ENCODE peak calls at places on chromosome 16, in nine cellular contexts. One of them, this sample, is unnamed.

GRCh38 chr16:24526701-24527470 is 12.5 kb upstream of the RBBP6 start:
- DNase-seq in pons: no peak
- DNase-seq in anterior cingulate cortex: no peak
- DNase-seq in AG08396: no peak
- DNase-seq in CD4-positive, CD25-positive, alpha-beta regulatory T cell: no peak
- DNase-seq in hepatocyte: no peak
- DNase-seq in T-helper 17 cell: no peak
- DNase-seq in transverse colon: no peak
- DNase-seq in tibial nerve: no peak
- DNase-seq in this sample: no peak

GRCh38 chr16:3145151-3145550 is 10.3 kb downstream of the ZNF213 start:
- DNase-seq in pons: no peak
- DNase-seq in anterior cingulate cortex: no peak
- DNase-seq in AG08396: no peak
- DNase-seq in CD4-positive, CD25-positive, alpha-beta regulatory T cell: no peak
- DNase-seq in hepatocyte: no peak
- DNase-seq in T-helper 17 cell: no peak
- DNase-seq in transverse colon: no peak
- DNase-seq in tibial nerve: no peak
- DNase-seq in this sample: no peak

GRCh38 chr16:16162591-16162990 is 60.7 kb downstream of the ABCC6 start:
- DNase-seq in pons: no peak
- DNase-seq in anterior cingulate cortex: no peak
- DNase-seq in AG08396: no peak
- DNase-seq in CD4-positive, CD25-positive, alpha-beta regulatory T cell: no peak
- DNase-seq in hepatocyte: no peak
- DNase-seq in T-helper 17 cell: no peak
- DNase-seq in transverse colon: no peak
- DNase-seq in tibial nerve: no peak
- DNase-seq in this sample: no peak

GRCh38 chr16:25135239-25135878 is 23.8 kb downstream of the LCMT1 start:
- DNase-seq in pons: no peak
- DNase-seq in anterior cingulate cortex: no peak
- DNase-seq in AG08396: peak
- DNase-seq in CD4-positive, CD25-positive, alpha-beta regulatory T cell: no peak
- DNase-seq in hepatocyte: no peak
- DNase-seq in T-helper 17 cell: no peak
- DNase-seq in transverse colon: peak
- DNase-seq in tibial nerve: no peak
- DNase-seq in this sample: no peak

GRCh38 chr16:16105646-16106045 is 117.6 kb downstream of the ABCC6 start:
- DNase-seq in pons: no peak
- DNase-seq in anterior cingulate cortex: no peak
- DNase-seq in AG08396: no peak
- DNase-seq in CD4-positive, CD25-positive, alpha-beta regulatory T cell: no peak
- DNase-seq in hepatocyte: no peak
- DNase-seq in T-helper 17 cell: no peak
- DNase-seq in transverse colon: no peak
- DNase-seq in tibial nerve: no peak
- DNase-seq in this sample: no peak

GRCh38 chr16:2529061-2529931 is 1.9 kb downstream of the CEMP1 start:
- DNase-seq in pons: no peak
- DNase-seq in anterior cingulate cortex: no peak
- DNase-seq in AG08396: peak
- DNase-seq in CD4-positive, CD25-positive, alpha-beta regulatory T cell: no peak
- DNase-seq in hepatocyte: no peak
- DNase-seq in T-helper 17 cell: no peak
- DNase-seq in transverse colon: no peak
- DNase-seq in tibial nerve: no peak
- DNase-seq in this sample: no peak

GRCh38 chr16:55499951-55500350 is 8.9 kb upstream of the LPCAT2 start:
- DNase-seq in pons: peak
- DNase-seq in anterior cingulate cortex: no peak
- DNase-seq in AG08396: peak
- DNase-seq in CD4-positive, CD25-positive, alpha-beta regulatory T cell: no peak
- DNase-seq in hepatocyte: peak
- DNase-seq in T-helper 17 cell: no peak
- DNase-seq in transverse colon: no peak
- DNase-seq in tibial nerve: no peak
- DNase-seq in this sample: no peak

GRCh38 chr16:28967156-28967555 is 7.4 kb upstream of the SPNS1 start:
- DNase-seq in pons: no peak
- DNase-seq in anterior cingulate cortex: no peak
- DNase-seq in AG08396: no peak
- DNase-seq in CD4-positive, CD25-positive, alpha-beta regulatory T cell: no peak
- DNase-seq in hepatocyte: no peak
- DNase-seq in T-helper 17 cell: no peak
- DNase-seq in transverse colon: no peak
- DNase-seq in tibial nerve: no peak
- DNase-seq in this sample: no peak

GRCh38 chr16:50457423-50457822 is 88.6 kb upstream of the BRD7 start:
- DNase-seq in pons: no peak
- DNase-seq in anterior cingulate cortex: no peak
- DNase-seq in AG08396: no peak
- DNase-seq in CD4-positive, CD25-positive, alpha-beta regulatory T cell: no peak
- DNase-seq in hepatocyte: no peak
- DNase-seq in T-helper 17 cell: no peak
- DNase-seq in transverse colon: no peak
- DNase-seq in tibial nerve: no peak
- DNase-seq in this sample: no peak

GRCh38 chr16:10362077-10362863 is 23.6 kb upstream of the ATF7IP2 start:
- DNase-seq in pons: no peak
- DNase-seq in anterior cingulate cortex: no peak
- DNase-seq in AG08396: no peak
- DNase-seq in CD4-positive, CD25-positive, alpha-beta regulatory T cell: no peak
- DNase-seq in hepatocyte: peak
- DNase-seq in T-helper 17 cell: no peak
- DNase-seq in transverse colon: no peak
- DNase-seq in tibial nerve: no peak
- DNase-seq in this sample: no peak

GRCh38 chr16:73735954-73736353 is 560.7 kb upstream of the PSMD7 start:
- DNase-seq in pons: no peak
- DNase-seq in anterior cingulate cortex: no peak
- DNase-seq in AG08396: no peak
- DNase-seq in CD4-positive, CD25-positive, alpha-beta regulatory T cell: no peak
- DNase-seq in hepatocyte: no peak
- DNase-seq in T-helper 17 cell: no peak
- DNase-seq in transverse colon: no peak
- DNase-seq in tibial nerve: no peak
- DNase-seq in this sample: no peak

GRCh38 chr16:46573008-46573833 is 48.0 kb downstream of the SHCBP1 start:
- DNase-seq in pons: no peak
- DNase-seq in anterior cingulate cortex: no peak
- DNase-seq in AG08396: peak
- DNase-seq in CD4-positive, CD25-positive, alpha-beta regulatory T cell: no peak
- DNase-seq in hepatocyte: no peak
- DNase-seq in T-helper 17 cell: no peak
- DNase-seq in transverse colon: no peak
- DNase-seq in tibial nerve: no peak
- DNase-seq in this sample: no peak

GRCh38 chr16:67264277-67264676 is 15.1 kb upstream of the PLEKHG4 start:
- DNase-seq in pons: no peak
- DNase-seq in anterior cingulate cortex: no peak
- DNase-seq in AG08396: no peak
- DNase-seq in CD4-positive, CD25-positive, alpha-beta regulatory T cell: no peak
- DNase-seq in hepatocyte: no peak
- DNase-seq in T-helper 17 cell: no peak
- DNase-seq in transverse colon: no peak
- DNase-seq in tibial nerve: no peak
- DNase-seq in this sample: no peak

GRCh38 chr16:66131156-66131807 is 235.2 kb upstream of the CDH5 start:
- DNase-seq in pons: no peak
- DNase-seq in anterior cingulate cortex: no peak
- DNase-seq in AG08396: no peak
- DNase-seq in CD4-positive, CD25-positive, alpha-beta regulatory T cell: no peak
- DNase-seq in hepatocyte: no peak
- DNase-seq in T-helper 17 cell: no peak
- DNase-seq in transverse colon: no peak
- DNase-seq in tibial nerve: no peak
- DNase-seq in this sample: no peak

GRCh38 chr16:28497386-28497785 is 2.9 kb downstream of the APOBR start:
- DNase-seq in pons: no peak
- DNase-seq in anterior cingulate cortex: no peak
- DNase-seq in AG08396: no peak
- DNase-seq in CD4-positive, CD25-positive, alpha-beta regulatory T cell: no peak
- DNase-seq in hepatocyte: no peak
- DNase-seq in T-helper 17 cell: no peak
- DNase-seq in transverse colon: no peak
- DNase-seq in tibial nerve: no peak
- DNase-seq in this sample: no peak

GRCh38 chr16:88770459-88771293 is 14.3 kb downstream of the PIEZO1 start:
- DNase-seq in pons: no peak
- DNase-seq in anterior cingulate cortex: no peak
- DNase-seq in AG08396: no peak
- DNase-seq in CD4-positive, CD25-positive, alpha-beta regulatory T cell: no peak
- DNase-seq in hepatocyte: peak
- DNase-seq in T-helper 17 cell: no peak
- DNase-seq in transverse colon: peak
- DNase-seq in tibial nerve: no peak
- DNase-seq in this sample: no peak

GRCh38 chr16:57900796-57901479 is 70.0 kb downstream of the CNGB1 start:
- DNase-seq in pons: no peak
- DNase-seq in anterior cingulate cortex: no peak
- DNase-seq in AG08396: no peak
- DNase-seq in CD4-positive, CD25-positive, alpha-beta regulatory T cell: no peak
- DNase-seq in hepatocyte: no peak
- DNase-seq in T-helper 17 cell: no peak
- DNase-seq in transverse colon: no peak
- DNase-seq in tibial nerve: no peak
- DNase-seq in this sample: no peak

GRCh38 chr16:79533292-79533691 is 67.2 kb downstream of the MAF start:
- DNase-seq in pons: no peak
- DNase-seq in anterior cingulate cortex: no peak
- DNase-seq in AG08396: no peak
- DNase-seq in CD4-positive, CD25-positive, alpha-beta regulatory T cell: no peak
- DNase-seq in hepatocyte: no peak
- DNase-seq in T-helper 17 cell: no peak
- DNase-seq in transverse colon: no peak
- DNase-seq in tibial nerve: no peak
- DNase-seq in this sample: no peak

GRCh38 chr16:88539652-88540345 is 30.4 kb upstream of the ZC3H18 start:
- DNase-seq in pons: no peak
- DNase-seq in anterior cingulate cortex: no peak
- DNase-seq in AG08396: no peak
- DNase-seq in CD4-positive, CD25-positive, alpha-beta regulatory T cell: no peak
- DNase-seq in hepatocyte: no peak
- DNase-seq in T-helper 17 cell: no peak
- DNase-seq in transverse colon: no peak
- DNase-seq in tibial nerve: no peak
- DNase-seq in this sample: no peak

GRCh38 chr16:12902511-12903324 is 1.3 kb downstream of the SHISA9 start:
- DNase-seq in pons: no peak
- DNase-seq in anterior cingulate cortex: no peak
- DNase-seq in AG08396: no peak
- DNase-seq in CD4-positive, CD25-positive, alpha-beta regulatory T cell: no peak
- DNase-seq in hepatocyte: peak
- DNase-seq in T-helper 17 cell: no peak
- DNase-seq in transverse colon: no peak
- DNase-seq in tibial nerve: no peak
- DNase-seq in this sample: no peak

GRCh38 chr16:10976663-10977062 is 32.3 kb downstream of the CLEC16A start:
- DNase-seq in pons: no peak
- DNase-seq in anterior cingulate cortex: no peak
- DNase-seq in AG08396: no peak
- DNase-seq in CD4-positive, CD25-positive, alpha-beta regulatory T cell: no peak
- DNase-seq in hepatocyte: no peak
- DNase-seq in T-helper 17 cell: no peak
- DNase-seq in transverse colon: no peak
- DNase-seq in tibial nerve: no peak
- DNase-seq in this sample: no peak

GRCh38 chr16:28845173-28846079 is 722 bp downstream of the TUFM start:
- DNase-seq in pons: no peak
- DNase-seq in anterior cingulate cortex: no peak
- DNase-seq in AG08396: peak
- DNase-seq in CD4-positive, CD25-positive, alpha-beta regulatory T cell: no peak
- DNase-seq in hepatocyte: peak
- DNase-seq in T-helper 17 cell: no peak
- DNase-seq in transverse colon: peak
- DNase-seq in tibial nerve: no peak
- DNase-seq in this sample: no peak

GRCh38 chr16:58461056-58461455 is 38.9 kb upstream of the NDRG4 start:
- DNase-seq in pons: no peak
- DNase-seq in anterior cingulate cortex: no peak
- DNase-seq in AG08396: no peak
- DNase-seq in CD4-positive, CD25-positive, alpha-beta regulatory T cell: no peak
- DNase-seq in hepatocyte: no peak
- DNase-seq in T-helper 17 cell: no peak
- DNase-seq in transverse colon: no peak
- DNase-seq in tibial nerve: no peak
- DNase-seq in this sample: no peak

GRCh38 chr16:2213817-2214720 is 571 bp downstream of the PGP start:
- DNase-seq in pons: no peak
- DNase-seq in anterior cingulate cortex: no peak
- DNase-seq in AG08396: no peak
- DNase-seq in CD4-positive, CD25-positive, alpha-beta regulatory T cell: no peak
- DNase-seq in hepatocyte: peak
- DNase-seq in T-helper 17 cell: no peak
- DNase-seq in transverse colon: no peak
- DNase-seq in tibial nerve: no peak
- DNase-seq in this sample: no peak

GRCh38 chr16:2813661-2814288 is 3.3 kb upstream of the PRSS21 start:
- DNase-seq in pons: no peak
- DNase-seq in anterior cingulate cortex: no peak
- DNase-seq in AG08396: no peak
- DNase-seq in CD4-positive, CD25-positive, alpha-beta regulatory T cell: no peak
- DNase-seq in hepatocyte: no peak
- DNase-seq in T-helper 17 cell: no peak
- DNase-seq in transverse colon: no peak
- DNase-seq in tibial nerve: no peak
- DNase-seq in this sample: no peak

This sample was measured in occipital lobe.